ENCODE peak calls at places on chromosomes 3 and 15, in five cellular contexts. One of them, this sample, is unnamed.

GRCh38 chr15:70748281-70748747 is 15.0 kb downstream of the UACA start:
- DNase-seq in adrenal gland: peak
- DNase-seq in HCT116: no peak
- DNase-seq in ovary: no peak
- DNase-seq in body of pancreas: peak
- DNase-seq in this sample: no peak

GRCh38 chr3:149900322-149900721 is 70.4 kb downstream of the PFN2 start:
- DNase-seq in adrenal gland: no peak
- DNase-seq in HCT116: no peak
- DNase-seq in ovary: no peak
- DNase-seq in body of pancreas: no peak
- DNase-seq in this sample: no peak

GRCh38 chr15:77985931-77986480 is 91.5 kb downstream of the TBC1D2B start:
- DNase-seq in adrenal gland: no peak
- DNase-seq in HCT116: no peak
- DNase-seq in ovary: no peak
- DNase-seq in body of pancreas: no peak
- DNase-seq in this sample: peak

GRCh38 chr3:51896607-51897305 is 6.4 kb downstream of the IQCF1 start:
- DNase-seq in adrenal gland: no peak
- DNase-seq in HCT116: no peak
- DNase-seq in ovary: no peak
- DNase-seq in body of pancreas: no peak
- DNase-seq in this sample: no peak

GRCh38 chr3:20648294-20648693 is 462.3 kb upstream of the SGO1 start:
- DNase-seq in adrenal gland: no peak
- DNase-seq in HCT116: no peak
- DNase-seq in ovary: no peak
- DNase-seq in body of pancreas: no peak
- DNase-seq in this sample: no peak

GRCh38 chr15:95495033-95495541 is 835.4 kb upstream of the NR2F2 start:
- DNase-seq in adrenal gland: no peak
- DNase-seq in HCT116: no peak
- DNase-seq in ovary: peak
- DNase-seq in body of pancreas: no peak
- DNase-seq in this sample: no peak

GRCh38 chr3:188583476-188584161 is 429.7 kb downstream of the LPP start:
- DNase-seq in adrenal gland: no peak
- DNase-seq in HCT116: no peak
- DNase-seq in ovary: no peak
- DNase-seq in body of pancreas: no peak
- DNase-seq in this sample: no peak

GRCh38 chr3:148605551-148605950 is 92.2 kb upstream of the AGTR1 start:
- DNase-seq in adrenal gland: no peak
- DNase-seq in HCT116: no peak
- DNase-seq in ovary: no peak
- DNase-seq in body of pancreas: no peak
- DNase-seq in this sample: no peak

GRCh38 chr15:27082019-27082418 is 111.0 kb downstream of the GABRG3 start:
- DNase-seq in adrenal gland: no peak
- DNase-seq in HCT116: no peak
- DNase-seq in ovary: no peak
- DNase-seq in body of pancreas: no peak
- DNase-seq in this sample: no peak

GRCh38 chr15:74589826-74590225 is 25.8 kb upstream of the CLK3 start:
- DNase-seq in adrenal gland: no peak
- DNase-seq in HCT116: no peak
- DNase-seq in ovary: no peak
- DNase-seq in body of pancreas: no peak
- DNase-seq in this sample: no peak

GRCh38 chr3:50652709-50653108 is 22.0 kb upstream of the DOCK3 start:
- DNase-seq in adrenal gland: no peak
- DNase-seq in HCT116: no peak
- DNase-seq in ovary: no peak
- DNase-seq in body of pancreas: peak
- DNase-seq in this sample: peak

GRCh38 chr3:128252083-128252482 is 98.8 kb downstream of the EEFSEC start:
- DNase-seq in adrenal gland: no peak
- DNase-seq in HCT116: no peak
- DNase-seq in ovary: no peak
- DNase-seq in body of pancreas: no peak
- DNase-seq in this sample: no peak

GRCh38 chr3:125168711-125169410 is 43.7 kb downstream of the SLC12A8 start:
- DNase-seq in adrenal gland: no peak
- DNase-seq in HCT116: no peak
- DNase-seq in ovary: no peak
- DNase-seq in body of pancreas: no peak
- DNase-seq in this sample: peak

GRCh38 chr3:44106761-44107160 is 134.9 kb upstream of the TOPAZ1 start:
- DNase-seq in adrenal gland: no peak
- DNase-seq in HCT116: no peak
- DNase-seq in ovary: no peak
- DNase-seq in body of pancreas: no peak
- DNase-seq in this sample: no peak

GRCh38 chr15:26628879-26629529 is 143.9 kb downstream of the GABRB3 start:
- DNase-seq in adrenal gland: peak
- DNase-seq in HCT116: no peak
- DNase-seq in ovary: peak
- DNase-seq in body of pancreas: peak
- DNase-seq in this sample: peak

GRCh38 chr3:116201032-116201690 is 244.1 kb downstream of the LSAMP start:
- DNase-seq in adrenal gland: no peak
- DNase-seq in HCT116: no peak
- DNase-seq in ovary: no peak
- DNase-seq in body of pancreas: no peak
- DNase-seq in this sample: no peak

GRCh38 chr15:88512606-88513005 is 33.9 kb downstream of the DET1 start:
- DNase-seq in adrenal gland: no peak
- DNase-seq in HCT116: no peak
- DNase-seq in ovary: no peak
- DNase-seq in body of pancreas: no peak
- DNase-seq in this sample: no peak

GRCh38 chr3:3705090-3705775 is 94.0 kb upstream of the LRRN1 start:
- DNase-seq in adrenal gland: no peak
- DNase-seq in HCT116: no peak
- DNase-seq in ovary: peak
- DNase-seq in body of pancreas: no peak
- DNase-seq in this sample: peak

GRCh38 chr15:99430881-99431401 is 134.8 kb upstream of the MEF2A start:
- DNase-seq in adrenal gland: no peak
- DNase-seq in HCT116: no peak
- DNase-seq in ovary: peak
- DNase-seq in body of pancreas: no peak
- DNase-seq in this sample: no peak

GRCh38 chr15:68672781-68673205 is 94.0 kb downstream of the CORO2B start:
- DNase-seq in adrenal gland: no peak
- DNase-seq in HCT116: no peak
- DNase-seq in ovary: peak
- DNase-seq in body of pancreas: no peak
- DNase-seq in this sample: no peak

GRCh38 chr3:30462725-30463124 is 143.7 kb upstream of the TGFBR2 start:
- DNase-seq in adrenal gland: no peak
- DNase-seq in HCT116: no peak
- DNase-seq in ovary: no peak
- DNase-seq in body of pancreas: no peak
- DNase-seq in this sample: no peak

GRCh38 chr3:115512565-115513410 is 110.5 kb upstream of the GAP43 start:
- DNase-seq in adrenal gland: peak
- DNase-seq in HCT116: no peak
- DNase-seq in ovary: peak
- DNase-seq in body of pancreas: peak
- DNase-seq in this sample: no peak

GRCh38 chr3:96192951-96193350 is 621.4 kb upstream of the EPHA6 start:
- DNase-seq in adrenal gland: no peak
- DNase-seq in HCT116: no peak
- DNase-seq in ovary: no peak
- DNase-seq in body of pancreas: peak
- DNase-seq in this sample: no peak

GRCh38 chr15:29821416-29822099 is 710 bp downstream of the TJP1 start:
- DNase-seq in adrenal gland: peak
- DNase-seq in HCT116: peak
- DNase-seq in ovary: peak
- DNase-seq in body of pancreas: peak
- DNase-seq in this sample: peak
- TF ChIP-seq POLR2A in adrenal gland: peak
- TF ChIP-seq POLR2A in HCT116: no peak
- TF ChIP-seq POLR2A in ovary: no peak
- TF ChIP-seq POLR2A in body of pancreas: peak
- TF ChIP-seq POLR2A in this sample: peak

GRCh38 chr3:15496341-15496664 is 25.2 kb downstream of the COLQ start:
- DNase-seq in adrenal gland: peak
- DNase-seq in HCT116: no peak
- DNase-seq in ovary: no peak
- DNase-seq in body of pancreas: no peak
- DNase-seq in this sample: no peak

GRCh38 chr3:15497984-15498383 is 23.5 kb downstream of the COLQ start:
- DNase-seq in adrenal gland: no peak
- DNase-seq in HCT116: no peak
- DNase-seq in ovary: no peak
- DNase-seq in body of pancreas: no peak
- DNase-seq in this sample: no peak

GRCh38 chr3:15500107-15500724 is 21.3 kb downstream of the COLQ start:
- DNase-seq in adrenal gland: no peak
- DNase-seq in HCT116: no peak
- DNase-seq in ovary: no peak
- DNase-seq in body of pancreas: no peak
- DNase-seq in this sample: no peak

GRCh38 chr3:15499536-15499935 is 22.0 kb downstream of the COLQ start:
- DNase-seq in adrenal gland: peak
- DNase-seq in HCT116: no peak
- DNase-seq in ovary: no peak
- DNase-seq in body of pancreas: no peak
- DNase-seq in this sample: no peak

DNA sequence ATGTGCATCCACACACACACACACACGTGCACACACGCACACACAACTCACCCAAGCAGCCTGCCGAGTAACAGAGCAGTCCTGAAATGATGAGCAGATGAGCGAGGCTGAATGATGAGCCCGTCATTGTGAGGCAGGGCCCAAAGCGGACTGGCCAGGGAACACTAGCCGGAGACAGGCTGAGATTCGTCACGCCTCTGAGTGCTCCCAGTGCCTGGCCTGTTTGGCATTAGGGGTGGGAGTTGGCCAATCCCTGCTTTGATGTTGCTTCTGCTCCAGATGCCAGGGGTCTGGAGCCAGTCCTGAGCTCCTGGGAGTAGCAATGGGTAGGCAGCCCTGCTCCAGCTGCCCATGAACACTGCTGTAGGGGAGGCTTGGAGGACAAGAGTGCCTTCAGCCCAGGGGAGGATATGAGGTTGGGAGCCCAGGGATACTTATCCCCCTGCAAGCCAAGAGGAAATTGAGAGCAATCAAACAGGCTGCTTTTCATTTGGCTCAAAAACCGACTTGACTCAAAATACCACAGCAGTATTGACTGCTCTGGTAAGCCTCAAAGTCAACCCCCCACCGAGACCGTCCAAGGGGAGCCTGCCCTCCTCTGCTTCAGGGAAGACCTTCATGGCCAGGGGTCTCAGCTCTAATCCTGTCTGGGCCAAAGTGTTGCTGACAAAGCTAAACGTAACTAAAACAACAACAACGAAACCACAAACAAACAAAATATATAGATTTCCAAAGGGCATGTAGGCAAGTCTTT is 22.9 kb downstream of the COLQ start:
- DNase-seq in adrenal gland: no peak
- DNase-seq in HCT116: no peak
- DNase-seq in ovary: no peak
- DNase-seq in body of pancreas: no peak
- DNase-seq in this sample: no peak
- TF ChIP-seq POLR2A in adrenal gland: no peak
- TF ChIP-seq POLR2A in HCT116: no peak
- TF ChIP-seq POLR2A in ovary: no peak
- TF ChIP-seq POLR2A in body of pancreas: no peak
- TF ChIP-seq POLR2A in this sample: no peak

DNA sequence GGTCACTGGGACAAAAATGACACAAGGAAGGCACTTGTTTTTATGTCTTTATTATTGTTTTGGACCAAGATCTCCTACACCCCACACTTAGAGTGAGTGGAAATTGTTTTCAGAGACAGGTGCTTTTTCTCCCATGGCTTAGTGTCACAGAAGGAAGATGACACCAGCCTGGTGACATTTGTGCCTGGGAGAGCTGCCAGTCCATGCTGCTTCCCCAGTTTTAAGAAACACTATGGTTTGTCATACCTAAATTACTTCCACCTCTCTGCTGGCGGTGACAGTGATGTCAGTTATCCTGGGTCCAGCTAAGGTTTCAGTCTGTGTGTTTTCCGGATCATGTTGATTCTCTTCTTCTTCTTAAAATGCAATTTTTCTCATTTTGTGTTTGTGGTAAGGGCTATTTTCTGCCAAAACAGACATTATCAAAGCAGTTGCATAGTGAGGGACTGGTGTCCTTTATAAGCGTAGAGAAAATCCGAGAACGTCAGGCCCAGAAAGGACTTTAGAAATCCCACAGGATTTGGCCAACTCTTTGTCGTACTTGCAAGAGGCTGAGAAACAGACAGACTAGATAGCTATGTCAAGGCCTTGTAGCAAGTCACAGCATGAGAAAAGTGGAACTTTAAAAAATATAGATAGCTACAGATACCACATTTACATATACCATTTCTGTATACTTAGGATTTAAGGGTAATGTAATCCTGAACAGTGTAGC is 149.5 kb downstream of the TP63 start:
- DNase-seq in adrenal gland: no peak
- DNase-seq in HCT116: no peak
- DNase-seq in ovary: no peak
- DNase-seq in body of pancreas: no peak
- DNase-seq in this sample: no peak
- TF ChIP-seq POLR2A in adrenal gland: no peak
- TF ChIP-seq POLR2A in HCT116: no peak
- TF ChIP-seq POLR2A in ovary: no peak
- TF ChIP-seq POLR2A in body of pancreas: no peak
- TF ChIP-seq POLR2A in this sample: no peak

DNA sequence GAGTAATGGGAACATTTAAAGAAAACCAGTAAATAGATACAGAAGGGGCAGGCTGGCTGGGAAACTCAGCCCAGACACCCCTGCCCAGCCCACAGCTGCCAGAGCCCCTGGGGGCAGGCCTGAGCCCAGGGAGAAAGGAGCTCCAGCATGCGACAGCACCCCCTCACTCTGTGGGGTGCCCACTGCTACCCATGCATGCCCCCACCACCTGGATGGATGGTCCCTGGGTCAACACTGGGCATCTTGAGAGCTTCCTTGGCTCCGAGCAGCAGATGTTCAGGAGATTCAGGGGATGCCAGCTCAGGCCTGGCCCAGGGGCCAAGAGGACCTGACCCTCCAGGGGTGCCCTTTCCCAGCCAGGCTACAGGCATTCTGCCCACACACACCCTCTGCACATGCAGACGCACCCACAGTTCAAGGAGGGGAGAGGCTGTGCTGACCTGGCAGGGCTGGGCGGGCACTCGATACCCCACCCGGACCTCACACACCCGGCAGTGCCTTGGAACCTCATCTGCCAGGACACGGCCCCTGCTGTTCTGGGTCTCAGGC is 31.5 kb downstream of the PTH1R start:
- DNase-seq in adrenal gland: no peak
- DNase-seq in HCT116: no peak
- DNase-seq in ovary: no peak
- DNase-seq in body of pancreas: no peak
- DNase-seq in this sample: no peak
- TF ChIP-seq POLR2A in adrenal gland: no peak
- TF ChIP-seq POLR2A in HCT116: no peak
- TF ChIP-seq POLR2A in ovary: no peak
- TF ChIP-seq POLR2A in body of pancreas: no peak
- TF ChIP-seq POLR2A in this sample: no peak

This sample was measured in heart left ventricle.